ENCODE peak calls at places on chromosomes 12 and 14, in nine cellular contexts. X, Y, T, D, H, O, M, E and U are unnamed samples.

GRCh38 chr12:90211017-90211416 is 502.4 kb upstream of the ATP2B1 start:
- DNase-seq in X (no peak), Y (no peak), T (no peak), D (no peak), H (no peak), O (no peak), M (no peak), E (peak; percentile 77), U (peak; percentile 42)

GRCh38 chr14:73633517-73634332 is 11.1 kb upstream of the DNAL1 start:
- DNase-seq in X (peak; percentile 61), Y (no peak), T (peak; percentile 59), D (peak; percentile 81), H (peak; percentile 47), O (peak; percentile 85), M (peak; percentile 48), E (peak; percentile 46), U (no peak)

GRCh38 chr12:125683748-125684381 is 618.6 kb downstream of the AACS start:
- DNase-seq in X (no peak), Y (no peak), T (peak; percentile 31), D (no peak), H (no peak), O (peak; percentile 94), M (no peak), E (no peak), U (no peak)

GRCh38 chr12:10361084-10361483 is 28.8 kb downstream of the KLRK1 start:
- DNase-seq in X (no peak), Y (no peak), T (no peak), D (no peak), H (no peak), O (peak; percentile 74), M (no peak), E (peak; percentile 90), U (no peak)

GRCh38 chr14:73625686-73626085 is 13.4 kb downstream of the ACOT6 start:
- DNase-seq in X (no peak), Y (no peak), T (no peak), D (no peak), H (no peak), O (no peak), M (no peak), E (no peak), U (no peak)

GRCh38 chr14:101248840-101249675 is 312.2 kb upstream of the DIO3 start:
- DNase-seq in X (no peak), Y (no peak), T (no peak), D (no peak), H (no peak), O (no peak), M (no peak), E (no peak), U (no peak)

GRCh38 chr14:52701223-52701622 is 5.8 kb upstream of the PSMC6 start:
- DNase-seq in X (no peak), Y (no peak), T (no peak), D (no peak), H (no peak), O (no peak), M (no peak), E (peak; percentile 80), U (no peak)

GRCh38 chr14:31411218-31411727 is 9.1 kb downstream of the HEATR5A start:
- DNase-seq in X (no peak), Y (no peak), T (no peak), D (peak; percentile 50), H (no peak), O (no peak), M (no peak), E (no peak), U (no peak)

GRCh38 chr14:53953002-53953827 is 3.4 kb downstream of the BMP4 start:
- DNase-seq in X (peak; percentile 80), Y (no peak), T (peak; percentile 69), D (peak; percentile 90), H (peak; percentile 49), O (peak; percentile 86), M (no peak), E (peak; percentile 59), U (no peak)

GRCh38 chr12:51392556-51393237 is 1.5 kb upstream of the GALNT6 start:
- DNase-seq in X (peak; percentile 44), Y (no peak), T (no peak), D (peak; percentile 66), H (peak; percentile 66), O (peak; percentile 87), M (no peak), E (no peak), U (no peak)

GRCh38 chr12:77102691-77103090 is 37.3 kb upstream of the E2F7 start:
- DNase-seq in X (no peak), Y (peak; percentile 19), T (no peak), D (peak; percentile 75), H (no peak), O (no peak), M (no peak), E (peak; percentile 59), U (no peak)

GRCh38 chr14:36647827-36648753 is 13.6 kb upstream of the PAX9 start:
- DNase-seq in X (peak; percentile 55), Y (no peak), T (peak; percentile 61), D (peak; percentile 39), H (no peak), O (peak; percentile 91), M (no peak), E (peak; percentile 58), U (no peak)
- TF ChIP-seq EZH2 in X (no peak), Y (no peak), T (peak; percentile 99), D (peak; percentile 96), H (no peak), O (peak; percentile 88), M (no peak), E (peak; percentile 88), U (no peak)

DNA sequence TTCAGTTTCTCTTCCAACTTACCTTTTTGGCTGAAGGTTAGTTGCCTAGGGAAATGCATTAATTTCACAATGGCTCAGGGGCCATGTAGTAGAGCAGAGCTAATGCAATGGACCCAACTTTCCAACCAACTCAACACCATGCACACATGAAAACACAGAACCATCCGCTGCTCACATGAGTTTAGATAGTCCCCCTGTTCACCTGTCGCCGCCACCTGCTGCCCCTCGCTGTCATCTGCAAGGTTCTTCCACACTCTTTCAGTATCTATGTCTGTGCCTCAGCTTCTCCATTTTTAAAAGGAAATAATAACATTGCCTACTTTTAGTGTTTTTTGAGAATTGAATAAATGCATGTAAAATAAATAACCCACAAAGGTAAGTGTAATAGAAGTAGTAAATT is 585.6 kb downstream of the ETNK1 start:
- DNase-seq in X (no peak), Y (no peak), T (no peak), D (no peak), H (no peak), O (peak; percentile 6), M (no peak), E (no peak), U (no peak)
- TF ChIP-seq CTCF in X (no peak), Y (no peak), T (no peak), D (no peak), H (no peak), O (peak; percentile 48), M (no peak), E (no peak), U (no peak)

GRCh38 chr14:96442355-96442754 is 50.4 kb downstream of the AK7 start:
- DNase-seq in X (no peak), Y (no peak), T (no peak), D (no peak), H (no peak), O (no peak), M (no peak), E (no peak), U (no peak)

GRCh38 chr14:96445844-96446710 is 54.1 kb downstream of the AK7 start:
- DNase-seq in X (no peak), Y (no peak), T (no peak), D (no peak), H (no peak), O (no peak), M (no peak), E (no peak), U (no peak)
- H3K4me2 ChIP-seq in X (no peak overlapping the region), Y (no peak overlapping the region), T (no peak overlapping the region), D (no peak overlapping the region), H (no peak overlapping the region), O (no peak overlapping the region), M (no peak overlapping the region), E (no peak overlapping the region), U (no peak overlapping the region)

GRCh38 chr12:53941187-53941586 is 2.6 kb downstream of the HOXC13 start:
- DNase-seq in X (no peak), Y (no peak), T (no peak), D (no peak), H (no peak), O (no peak), M (no peak), E (no peak), U (no peak)

GRCh38 chr12:53944209-53944608 is 5.6 kb downstream of the HOXC13 start:
- DNase-seq in X (no peak), Y (no peak), T (no peak), D (no peak), H (no peak), O (no peak), M (no peak), E (no peak), U (no peak)

GRCh38 chr12:53940448-53941014 is 1.9 kb downstream of the HOXC13 start:
- DNase-seq in X (no peak), Y (no peak), T (no peak), D (no peak), H (no peak), O (peak; percentile 26), M (no peak), E (peak; percentile 18), U (no peak)

GRCh38 chr12:53941750-53942149 is 3.1 kb downstream of the HOXC13 start:
- DNase-seq in X (no peak), Y (no peak), T (no peak), D (no peak), H (no peak), O (no peak), M (no peak), E (peak; percentile 26), U (no peak)

DNA sequence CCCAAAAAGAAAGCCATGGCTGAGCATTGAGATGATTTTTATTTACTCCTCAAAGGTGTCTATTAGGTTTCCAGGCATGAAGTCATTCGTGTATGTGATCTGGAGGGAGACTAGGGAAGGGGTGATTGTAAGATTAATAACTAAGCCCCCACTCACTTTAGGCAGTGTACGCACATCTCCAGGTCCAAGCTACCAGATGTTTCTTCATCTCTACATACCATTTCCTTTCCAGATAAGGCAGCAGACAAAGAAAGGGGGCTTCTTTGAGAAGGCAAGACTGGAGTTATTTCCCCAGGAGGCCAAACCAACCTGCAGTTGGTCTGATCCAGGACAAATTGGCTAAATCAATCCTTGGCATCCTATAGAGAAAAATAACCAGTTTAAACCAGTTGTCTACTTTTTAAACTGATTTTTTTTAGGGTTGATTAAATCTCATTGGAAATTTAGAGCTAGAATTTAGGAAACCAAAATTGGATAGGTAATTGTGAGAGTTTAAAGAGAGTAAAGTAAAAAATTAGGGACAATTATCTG is 3.9 kb downstream of the HOXC13 start:
- DNase-seq in X (no peak), Y (no peak), T (no peak), D (no peak), H (no peak), O (no peak), M (no peak), E (no peak), U (no peak)
- TF ChIP-seq EZH2 in X (no peak), Y (no peak), T (no peak), D (no peak), H (no peak), O (peak; percentile 92), M (no peak), E (no peak), U (no peak)